ENCODE peak calls at places on chromosomes 5 and 9, in five cellular contexts. L is hepatocyte, K is tibial nerve, W is GM23338, E is bronchial epithelial cell. R is an unnamed sample. For H3K36me3, the result is how much of the 10 kb centered on the place peaks cover.

GRCh38 chr9:24416136-24416535 is 129.6 kb downstream of the IZUMO3 start:
- DNase-seq in L (no peak), K (no peak), W (no peak), E (no peak), R (no peak)

GRCh38 chr5:10586008-10586407 is 22.1 kb downstream of the ANKRD33B start:
- DNase-seq in L (no peak), K (no peak), W (no peak), E (no peak), R (no peak)

GRCh38 chr5:169628891-169629290 is 8.2 kb upstream of the DOCK2 start:
- DNase-seq in L (no peak), K (no peak), W (no peak), E (no peak), R (no peak)

GRCh38 chr9:76592105-76593010 is 133.4 kb downstream of the GCNT1 start:
- DNase-seq in L (no peak), K (no peak), W (peak), E (no peak), R (no peak)

GRCh38 chr5:62969409-62970120 is 390.9 kb downstream of the LRRC70 start:
- DNase-seq in L (no peak), K (no peak), W (no peak), E (no peak), R (no peak)

GRCh38 chr5:124310453-124310852 is 436.0 kb downstream of the ZNF608 start:
- DNase-seq in L (no peak), K (no peak), W (no peak), E (no peak), R (no peak)

GRCh38 chr5:113965225-113965624 is 396.6 kb upstream of the KCNN2 start:
- DNase-seq in L (no peak), K (no peak), W (no peak), E (no peak), R (no peak)

GRCh38 chr5:92467695-92468094 is 1084.6 kb upstream of the ARRDC3 start:
- DNase-seq in L (no peak), K (no peak), W (no peak), E (no peak), R (no peak)

GRCh38 chr5:137300411-137301240 is 198.5 kb downstream of the SPOCK1 start:
- DNase-seq in L (no peak), K (no peak), W (no peak), E (peak), R (no peak)

GRCh38 chr5:91478096-91478495 is 95.0 kb upstream of the ARRDC3 start:
- DNase-seq in L (no peak), K (no peak), W (no peak), E (no peak), R (no peak)

GRCh38 chr5:10467281-10468198 is 25.9 kb downstream of the ROPN1L start:
- DNase-seq in L (peak), K (no peak), W (peak), E (peak), R (no peak)

GRCh38 chr5:142661957-142662356 is 23.9 kb downstream of the FGF1 start:
- DNase-seq in L (peak), K (no peak), W (no peak), E (no peak), R (no peak)

GRCh38 chr5:132771559-132771998 is 5.5 kb downstream of the SEPTIN8 start:
- DNase-seq in L (no peak), K (no peak), W (peak), E (no peak), R (no peak)

GRCh38 chr5:72108200-72109050 is 1.1 kb downstream of the MAP1B start:
- DNase-seq in L (peak), K (peak), W (peak), E (peak), R (no peak)

GRCh38 chr9:124258765-124259272 is 1.1 kb downstream of the NEK6 start:
- DNase-seq in L (no peak), K (no peak), W (peak), E (no peak), R (no peak)

GRCh38 chr5:2751592-2752021 is at the start of gene IRX2:
- DNase-seq in L (peak), K (no peak), W (peak), E (peak), R (peak)
- H3K4me3 ChIP-seq in L (peak), K (no peak), W (peak), E (peak), R (no peak)

DNA sequence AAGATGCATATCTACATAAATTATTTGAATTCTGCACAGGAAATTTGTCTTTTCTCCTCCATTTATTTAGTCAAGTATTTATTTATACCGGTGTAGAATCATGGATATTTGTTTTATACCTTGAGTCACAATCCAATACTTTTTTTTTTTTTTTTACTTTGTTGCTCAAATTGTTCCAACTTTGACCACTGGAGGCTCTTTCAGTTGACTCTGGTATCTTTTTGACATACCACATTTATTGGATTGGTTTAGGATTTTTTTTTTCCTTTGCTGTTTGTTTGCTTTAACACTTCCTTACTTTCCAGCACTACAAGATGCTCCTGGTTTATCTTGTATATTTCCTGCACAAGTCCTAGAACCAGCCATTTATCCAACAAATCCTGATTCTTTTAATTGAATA is 543.1 kb upstream of the RIOK2 start:
- DNase-seq in L (no peak), K (no peak), W (peak), E (peak), R (no peak)
- TF ChIP-seq CTCF in L (no peak), K (no peak), W (no peak), E (no peak), R (no peak)

GRCh38 chr9:70121818-70122436 is 78.3 kb downstream of the MAMDC2 start:
- DNase-seq in L (no peak), K (no peak), W (no peak), E (peak), R (no peak)

GRCh38 chr9:70125621-70126020 is 82.0 kb downstream of the MAMDC2 start:
- DNase-seq in L (no peak), K (no peak), W (no peak), E (peak), R (no peak)

GRCh38 chr9:70120834-70121510 is 77.3 kb downstream of the MAMDC2 start:
- DNase-seq in L (peak), K (peak), W (no peak), E (peak), R (peak)

GRCh38 chr9:70127036-70127435 is 83.4 kb downstream of the MAMDC2 start:
- DNase-seq in L (no peak), K (no peak), W (no peak), E (no peak), R (no peak)

GRCh38 chr9:70123695-70124094 is 80.0 kb downstream of the MAMDC2 start:
- DNase-seq in L (no peak), K (no peak), W (no peak), E (no peak), R (no peak)
- H3K36me3 ChIP-seq in L (under half), K (under half), W (under half), E (under half), R (under half)

DNA sequence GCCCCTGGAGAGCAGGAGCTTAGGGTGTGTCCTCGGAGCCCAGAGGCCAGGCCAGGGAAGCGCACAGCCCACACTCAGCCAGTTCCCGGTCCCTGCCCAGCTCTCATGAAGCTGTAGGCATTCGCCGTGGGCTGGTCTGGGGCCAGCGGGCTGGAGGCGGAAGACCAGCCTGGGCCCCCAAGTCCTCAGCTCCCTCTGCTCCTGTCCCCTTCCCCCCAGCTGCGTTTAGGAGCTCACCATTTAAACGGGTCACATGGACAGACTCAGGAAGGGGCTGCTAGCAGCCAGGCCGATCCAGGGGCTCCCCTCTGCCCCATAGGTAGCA is 17.4 kb downstream of the DNLZ start:
- DNase-seq in L (no peak), K (no peak), W (no peak), E (no peak), R (no peak)
- H3K4me3 ChIP-seq in L (no peak), K (peak), W (no peak), E (no peak), R (no peak)

DNA sequence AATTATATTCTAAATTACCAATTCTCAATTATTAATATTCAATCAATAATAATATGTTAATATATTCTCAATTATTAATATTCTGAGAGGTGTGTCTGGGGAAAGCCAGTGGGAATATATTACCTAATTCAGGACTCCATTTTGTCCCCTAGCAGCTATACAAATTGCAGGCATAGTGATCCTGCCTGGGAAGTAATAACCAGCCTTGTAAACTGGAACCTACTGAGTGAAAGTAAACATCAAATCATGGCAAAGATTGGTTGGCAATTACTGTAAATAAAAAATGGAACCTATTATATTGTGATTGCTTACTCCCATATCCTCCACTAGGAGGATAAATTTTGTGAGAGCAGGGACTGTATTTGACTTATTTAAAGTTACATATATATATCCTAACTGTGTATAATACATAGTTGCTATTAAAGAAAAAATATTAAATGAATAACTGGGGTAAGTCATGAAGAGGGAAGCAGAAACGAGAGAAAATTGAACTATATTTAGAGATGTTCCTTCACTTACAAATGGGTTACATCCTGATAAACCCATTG is 150.5 kb upstream of the ELL2 start:
- DNase-seq in L (no peak), K (no peak), W (no peak), E (no peak), R (no peak)
- TF ChIP-seq CTCF in L (no peak), K (no peak), W (no peak), E (no peak), R (no peak)

DNA sequence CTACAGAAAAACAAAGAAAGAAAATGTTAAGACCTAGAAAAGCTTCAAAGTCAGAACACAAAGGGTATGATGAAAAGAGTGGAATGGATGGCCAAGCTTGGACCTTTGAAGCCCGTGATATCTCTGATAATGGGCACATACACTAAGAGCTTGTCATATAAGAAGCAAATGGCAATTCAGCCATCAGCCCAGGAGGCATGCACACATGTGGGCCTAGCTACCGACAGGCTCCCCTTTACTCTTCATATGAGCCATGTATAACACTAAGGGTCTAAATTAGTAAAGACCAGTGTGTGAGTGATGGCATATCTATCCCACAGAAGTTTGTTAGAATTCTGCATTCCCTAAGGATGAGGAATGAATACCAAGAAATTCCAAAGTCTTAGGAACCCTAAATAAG is 20.1 kb downstream of the GRHPR start:
- DNase-seq in L (no peak), K (no peak), W (no peak), E (no peak), R (no peak)
- H3K36me3 ChIP-seq in L (under half), K (under half), W (under half), E (under half), R (under half)

DNA sequence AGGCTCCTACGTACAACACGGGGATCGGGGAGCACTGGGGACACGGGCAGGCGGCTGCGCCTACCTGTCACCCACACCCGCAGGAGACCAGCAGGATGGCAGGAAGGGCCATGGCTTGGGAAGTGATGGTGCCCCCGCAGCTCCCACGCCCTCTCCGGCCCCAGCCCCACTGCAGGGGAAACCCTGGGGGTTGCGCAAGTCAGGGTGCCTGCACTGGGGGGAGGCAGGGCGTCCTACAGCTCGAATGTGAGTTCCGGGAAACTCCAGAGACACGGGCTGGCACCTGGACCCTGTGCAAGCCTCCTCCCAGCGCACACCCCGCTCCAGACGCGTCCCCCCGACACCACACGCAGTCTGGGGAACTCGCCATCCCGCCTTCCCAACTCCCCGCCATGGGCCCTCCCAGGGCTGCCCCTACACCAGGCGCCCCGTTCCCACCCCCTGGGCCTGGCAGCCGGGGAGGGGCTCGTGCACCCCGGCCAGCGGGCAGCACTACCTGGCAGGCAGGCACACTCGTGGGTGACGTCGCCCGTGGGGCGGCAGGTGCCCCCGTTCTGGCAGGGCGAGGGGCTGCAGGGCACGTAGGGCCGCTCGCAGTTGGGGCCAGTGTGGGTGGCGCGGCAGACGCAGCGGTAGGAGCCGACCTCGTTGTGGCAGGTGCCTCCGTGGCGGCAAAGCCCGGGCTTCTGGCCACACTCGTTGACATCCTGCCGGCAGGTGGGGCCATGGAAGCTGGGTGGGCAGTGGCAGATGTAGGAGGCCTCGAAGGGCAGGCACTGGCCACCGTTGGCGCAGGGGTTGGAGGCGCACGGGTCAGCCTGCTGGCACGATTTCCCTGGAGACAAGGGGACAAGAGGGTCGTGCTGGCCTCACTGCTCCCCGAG is 23.3 kb downstream of the NOTCH1 start:
- DNase-seq in L (no peak), K (no peak), W (no peak), E (no peak), R (no peak)
- H3K4me3 ChIP-seq in L (no peak), K (no peak), W (no peak), E (no peak), R (no peak)

DNA sequence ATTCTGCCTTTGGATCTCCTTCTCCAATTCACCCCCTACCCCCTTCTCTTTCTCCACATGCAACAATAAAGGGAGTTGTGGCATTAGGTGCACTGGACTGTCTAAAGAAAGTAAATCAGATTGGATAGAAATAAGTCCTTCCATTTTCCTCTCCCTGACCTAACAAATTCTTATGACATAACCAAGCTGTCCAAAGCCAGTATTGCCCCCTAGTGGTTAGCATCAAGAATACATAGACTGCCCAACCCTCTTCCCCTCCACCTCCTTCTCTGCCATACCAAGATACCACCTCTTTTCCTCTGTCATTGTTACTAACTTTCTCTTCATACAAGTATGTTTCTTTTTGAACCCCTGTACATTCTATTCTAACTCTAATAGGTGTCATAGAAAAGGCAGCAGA is 45.7 kb downstream of the PPARGC1B start:
- DNase-seq in L (peak), K (no peak), W (peak), E (peak), R (no peak)
- TF ChIP-seq CTCF in L (peak), K (no peak), W (peak), E (peak), R (peak)

GRCh38 chr5:157116483-157116954 is 7.7 kb upstream of the HAVCR2 start:
- DNase-seq in L (no peak), K (no peak), W (no peak), E (no peak), R (no peak)

GRCh38 chr5:157115502-157115901 is 6.7 kb upstream of the HAVCR2 start:
- DNase-seq in L (no peak), K (no peak), W (no peak), E (no peak), R (no peak)

GRCh38 chr5:157120102-157120501 is 11.3 kb upstream of the HAVCR2 start:
- DNase-seq in L (no peak), K (no peak), W (no peak), E (no peak), R (no peak)

GRCh38 chr5:157113007-157113406 is 4.2 kb upstream of the HAVCR2 start:
- DNase-seq in L (no peak), K (no peak), W (no peak), E (no peak), R (no peak)

DNA sequence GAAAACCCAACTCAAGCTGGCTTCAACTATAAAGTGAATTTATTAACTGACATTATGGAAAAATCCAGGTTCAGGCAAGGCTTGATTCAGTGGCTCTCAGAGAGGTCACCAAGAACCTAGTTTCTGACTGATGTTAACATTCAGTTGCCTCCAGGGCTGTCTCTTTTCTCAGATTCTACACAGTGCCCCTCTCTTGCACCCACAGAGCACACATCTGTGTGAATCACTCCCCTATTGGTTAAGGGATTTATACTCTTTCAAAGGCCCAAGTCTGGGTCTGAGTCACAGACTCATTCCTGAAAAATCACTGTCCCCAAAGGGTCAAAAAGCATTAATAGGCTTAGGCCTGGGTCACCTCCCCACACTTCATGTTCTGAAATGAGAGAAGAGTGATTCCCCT is 6.2 kb upstream of the HAVCR2 start:
- DNase-seq in L (no peak), K (no peak), W (no peak), E (no peak), R (no peak)
- H3K36me3 ChIP-seq in L (under half), K (under half), W (under half), E (under half), R (under half)